ENCODE peak calls at places on chromosomes 3 and 15, in ten cellular contexts. T is OCI-LY7; P is colonic mucosa; X is right atrium auricular region; S is astrocyte; C is CD4-positive, alpha-beta memory T cell; M is aorta; Z is thyroid gland; A is IMR-90; R is GM23338. E is an unnamed sample.

GRCh38 chr15:98124576-98124975 is 164.1 kb downstream of the ARRDC4 start:
- DNase-seq in T (no peak), P (no peak), X (no peak), S (no peak), C (no peak), M (no peak), Z (no peak), A (no peak), R (no peak), E (no peak)

GRCh38 chr3:57048052-57048671 is 12.3 kb upstream of the SPATA12 start:
- DNase-seq in T (no peak), P (peak), X (peak), S (peak), C (no peak), M (peak), Z (peak), A (no peak), R (no peak), E (peak)

GRCh38 chr15:78392430-78392829 is 45.6 kb upstream of the IREB2 start:
- DNase-seq in T (no peak), P (peak), X (no peak), S (no peak), C (no peak), M (no peak), Z (peak), A (no peak), R (peak), E (no peak)

GRCh38 chr15:25416693-25417092 is 22.1 kb downstream of the UBE3A start:
- DNase-seq in T (peak), P (no peak), X (no peak), S (no peak), C (no peak), M (no peak), Z (peak), A (peak), R (no peak), E (no peak)

GRCh38 chr3:126102530-126102951 is 18.6 kb upstream of the SLC41A3 start:
- DNase-seq in T (no peak), P (peak), X (peak), S (peak), C (no peak), M (peak), Z (peak), A (peak), R (no peak), E (no peak)

GRCh38 chr3:38723569-38724391 is 74.3 kb upstream of the SCN5A start:
- DNase-seq in T (no peak), P (no peak), X (no peak), S (peak), C (no peak), M (no peak), Z (no peak), A (no peak), R (no peak), E (no peak)

GRCh38 chr3:26091096-26091495 is 301.2 kb downstream of the OXSM start:
- DNase-seq in T (no peak), P (no peak), X (no peak), S (no peak), C (no peak), M (no peak), Z (no peak), A (no peak), R (no peak), E (no peak)

GRCh38 chr15:77985931-77986480 is 91.5 kb downstream of the TBC1D2B start:
- DNase-seq in T (no peak), P (no peak), X (no peak), S (no peak), C (no peak), M (peak), Z (no peak), A (no peak), R (no peak), E (no peak)

GRCh38 chr3:192881159-192881786 is 36.4 kb downstream of the MB21D2 start:
- DNase-seq in T (no peak), P (no peak), X (no peak), S (no peak), C (no peak), M (no peak), Z (no peak), A (no peak), R (no peak), E (no peak)

GRCh38 chr3:47399531-47400270 is 18.9 kb downstream of the PTPN23 start:
- DNase-seq in T (no peak), P (no peak), X (no peak), S (no peak), C (no peak), M (no peak), Z (no peak), A (peak), R (no peak), E (no peak)

GRCh38 chr3:132659000-132659369 is 624 bp downstream of the ACAD11 start:
- DNase-seq in T (no peak), P (no peak), X (no peak), S (no peak), C (no peak), M (no peak), Z (peak), A (no peak), R (peak), E (no peak)

GRCh38 chr3:113110263-113110662 is 101.1 kb upstream of the BOC start:
- DNase-seq in T (no peak), P (peak), X (no peak), S (no peak), C (no peak), M (no peak), Z (no peak), A (no peak), R (no peak), E (no peak)

GRCh38 chr3:50529996-50530706 is 26.7 kb upstream of the CACNA2D2 start:
- DNase-seq in T (no peak), P (no peak), X (no peak), S (no peak), C (no peak), M (no peak), Z (no peak), A (no peak), R (peak), E (no peak)

GRCh38 chr15:90957105-90957790 is 2.6 kb downstream of the RCCD1 start:
- DNase-seq in T (no peak), P (no peak), X (no peak), S (peak), C (no peak), M (no peak), Z (peak), A (peak), R (peak), E (peak)

GRCh38 chr15:78242128-78242527 is 7.8 kb upstream of the ACSBG1 start:
- DNase-seq in T (peak), P (peak), X (no peak), S (no peak), C (no peak), M (no peak), Z (no peak), A (no peak), R (peak), E (no peak)

GRCh38 chr3:190865828-190866227 is 3.3 kb upstream of the GMNC start:
- DNase-seq in T (no peak), P (no peak), X (no peak), S (no peak), C (no peak), M (no peak), Z (no peak), A (no peak), R (peak), E (no peak)

GRCh38 chr3:143146875-143147274 is 27.3 kb downstream of the CHST2 start:
- DNase-seq in T (no peak), P (no peak), X (no peak), S (no peak), C (no peak), M (no peak), Z (no peak), A (no peak), R (no peak), E (no peak)

GRCh38 chr3:171339606-171340005 is 120.6 kb downstream of the TNIK start:
- DNase-seq in T (no peak), P (peak), X (no peak), S (no peak), C (no peak), M (no peak), Z (peak), A (no peak), R (no peak), E (no peak)

GRCh38 chr3:36904641-36905040 is 40.2 kb downstream of the TRANK1 start:
- DNase-seq in T (no peak), P (no peak), X (no peak), S (no peak), C (no peak), M (peak), Z (no peak), A (peak), R (peak), E (no peak)

GRCh38 chr3:169246158-169246557 is 417.4 kb downstream of the MECOM start:
- DNase-seq in T (no peak), P (no peak), X (no peak), S (no peak), C (no peak), M (no peak), Z (no peak), A (no peak), R (no peak), E (no peak)

GRCh38 chr3:107954845-107955244 is 136.0 kb downstream of the CD47 start:
- DNase-seq in T (no peak), P (no peak), X (no peak), S (no peak), C (no peak), M (no peak), Z (no peak), A (no peak), R (no peak), E (no peak)

GRCh38 chr15:40469776-40470390 is 901 bp upstream of the CHST14 start:
- DNase-seq in T (no peak), P (no peak), X (no peak), S (no peak), C (no peak), M (no peak), Z (no peak), A (peak), R (no peak), E (no peak)
- H3K27ac ChIP-seq in T (no peak), P (no peak), X (peak), S (no peak), C (peak), M (peak), Z (peak), A (no peak), R (peak), E (peak)

GRCh38 chr3:193909387-193909786 is 226.6 kb upstream of the HES1 start:
- DNase-seq in T (no peak), P (no peak), X (no peak), S (no peak), C (no peak), M (no peak), Z (no peak), A (no peak), R (no peak), E (no peak)
- H3K27ac ChIP-seq in T (no peak), P (no peak), X (no peak), S (no peak), C (no peak), M (no peak), Z (no peak), A (no peak), R (no peak), E (no peak)

GRCh38 chr15:71669688-71670087 is 140.7 kb upstream of the NR2E3 start:
- DNase-seq in T (no peak), P (no peak), X (no peak), S (no peak), C (no peak), M (no peak), Z (no peak), A (no peak), R (no peak), E (no peak)
- H3K27ac ChIP-seq in T (no peak), P (no peak), X (no peak), S (no peak), C (no peak), M (no peak), Z (no peak), A (no peak), R (no peak), E (no peak)

GRCh38 chr3:41127414-41127813 is 71.9 kb upstream of the CTNNB1 start:
- DNase-seq in T (no peak), P (no peak), X (no peak), S (no peak), C (no peak), M (no peak), Z (no peak), A (no peak), R (no peak), E (no peak)
- H3K27ac ChIP-seq in T (no peak), P (no peak), X (no peak), S (no peak), C (no peak), M (no peak), Z (no peak), A (no peak), R (no peak), E (no peak)

E was measured in substantia nigra.